ENCODE peak calls at places on chromosomes 3 and 15, in five cellular contexts. Z is SK-N-SH, Y is fibroblast of lung, H is hepatocyte, E is GM23248. N is an unnamed sample.

GRCh38 chr3:152203677-152204076 is 65.1 kb upstream of the MBNL1 start:
- DNase-seq in Z (no peak), Y (peak; percentile 55), H (no peak), E (peak; percentile 32), N (no peak)

GRCh38 chr3:170383567-170383966 is 26.1 kb downstream of the SKIL start:
- DNase-seq in Z (no peak), Y (no peak), H (no peak), E (peak; percentile 77), N (no peak)

GRCh38 chr3:180306155-180306554 is 269.4 kb upstream of the PEX5L start:
- DNase-seq in Z (no peak), Y (no peak), H (no peak), E (no peak), N (no peak)

GRCh38 chr3:11607816-11608215 is 35.9 kb downstream of the VGLL4 start:
- DNase-seq in Z (no peak), Y (peak; percentile 73), H (no peak), E (peak; percentile 27), N (no peak)

GRCh38 chr3:4670352-4670751 is 177.2 kb downstream of the ITPR1 start:
- DNase-seq in Z (peak; percentile 25), Y (no peak), H (no peak), E (peak; percentile 14), N (peak; percentile 10)

GRCh38 chr3:197801801-197802504 is 10.9 kb downstream of the LRCH3 start:
- DNase-seq in Z (no peak), Y (peak; percentile 48), H (no peak), E (peak; percentile 73), N (peak; percentile 57)

GRCh38 chr3:13587442-13587841 is 38.5 kb downstream of the FBLN2 start:
- DNase-seq in Z (no peak), Y (no peak), H (no peak), E (no peak), N (no peak)

GRCh38 chr15:58227706-58228543 is 89.7 kb downstream of the AQP9 start:
- DNase-seq in Z (peak; percentile 62), Y (peak; percentile 88), H (peak; percentile 83), E (peak; percentile 87), N (peak; percentile 75)

GRCh38 chr15:50996641-50997040 is 88.2 kb downstream of the AP4E1 start:
- DNase-seq in Z (no peak), Y (peak; percentile 6), H (no peak), E (peak; percentile 89), N (no peak)

GRCh38 chr3:10974746-10975375 is 17.7 kb upstream of the SLC6A1 start:
- DNase-seq in Z (no peak), Y (no peak), H (no peak), E (no peak), N (no peak)

GRCh38 chr3:185552358-185552877 is at the start of gene LIPH:
- DNase-seq in Z (no peak), Y (no peak), H (peak; percentile 65), E (peak; percentile 76), N (no peak)

GRCh38 chr15:43903864-43904290 is 77.1 kb downstream of the WDR76 start:
- DNase-seq in Z (peak; percentile 81), Y (peak; percentile 66), H (peak; percentile 81), E (peak; percentile 65), N (peak; percentile 78)

GRCh38 chr15:31293655-31294054 is 33.0 kb upstream of the KLF13 start:
- DNase-seq in Z (no peak), Y (no peak), H (no peak), E (no peak), N (no peak)

GRCh38 chr3:59081071-59081470 is 31.2 kb upstream of the CFAP20DC start:
- DNase-seq in Z (no peak), Y (no peak), H (no peak), E (no peak), N (no peak)

GRCh38 chr3:163166197-163166596 is 1669.6 kb downstream of the OTOL1 start:
- DNase-seq in Z (no peak), Y (no peak), H (no peak), E (no peak), N (no peak)

GRCh38 chr15:91866371-91866905 is 12.9 kb downstream of the SLCO3A1 start:
- DNase-seq in Z (peak; percentile 29), Y (peak; percentile 69), H (no peak), E (peak; percentile 43), N (no peak)

GRCh38 chr3:167901087-167901486 is 165.6 kb downstream of the SERPINI1 start:
- DNase-seq in Z (no peak), Y (no peak), H (no peak), E (no peak), N (no peak)

GRCh38 chr3:159499031-159499793 is 489.4 kb upstream of the IL12A start:
- DNase-seq in Z (no peak), Y (no peak), H (no peak), E (peak; percentile 44), N (no peak)

GRCh38 chr3:137438561-137438960 is 325.6 kb upstream of the SOX14 start:
- DNase-seq in Z (no peak), Y (no peak), H (no peak), E (no peak), N (no peak)

GRCh38 chr15:52318729-52319500 is 23.3 kb upstream of the MYO5C start:
- DNase-seq in Z (no peak), Y (no peak), H (no peak), E (no peak), N (no peak)

GRCh38 chr3:187016639-187017345 is 86.5 kb downstream of the ST6GAL1 start:
- DNase-seq in Z (no peak), Y (peak; percentile 9), H (peak; percentile 50), E (peak; percentile 35), N (peak; percentile 69)

GRCh38 chr15:80031841-80032240 is 27.6 kb upstream of the ZFAND6 start:
- DNase-seq in Z (no peak), Y (no peak), H (no peak), E (peak; percentile 27), N (no peak)

GRCh38 chr3:138082085-138082991 is 33.1 kb downstream of the DZIP1L start:
- DNase-seq in Z (no peak), Y (peak; percentile 90), H (peak; percentile 75), E (peak; percentile 93), N (no peak)

GRCh38 chr3:69004183-69004582 is 9.3 kb downstream of the EOGT start:
- DNase-seq in Z (no peak), Y (no peak), H (no peak), E (no peak), N (no peak)

GRCh38 chr3:50124363-50125226 is 30.5 kb upstream of the SEMA3F start:
- DNase-seq in Z (peak; percentile 80), Y (no peak), H (no peak), E (peak; percentile 42), N (no peak)

GRCh38 chr15:62362144-62362543 is 197.1 kb upstream of the C2CD4B start:
- DNase-seq in Z (no peak), Y (no peak), H (no peak), E (no peak), N (no peak)

DNA sequence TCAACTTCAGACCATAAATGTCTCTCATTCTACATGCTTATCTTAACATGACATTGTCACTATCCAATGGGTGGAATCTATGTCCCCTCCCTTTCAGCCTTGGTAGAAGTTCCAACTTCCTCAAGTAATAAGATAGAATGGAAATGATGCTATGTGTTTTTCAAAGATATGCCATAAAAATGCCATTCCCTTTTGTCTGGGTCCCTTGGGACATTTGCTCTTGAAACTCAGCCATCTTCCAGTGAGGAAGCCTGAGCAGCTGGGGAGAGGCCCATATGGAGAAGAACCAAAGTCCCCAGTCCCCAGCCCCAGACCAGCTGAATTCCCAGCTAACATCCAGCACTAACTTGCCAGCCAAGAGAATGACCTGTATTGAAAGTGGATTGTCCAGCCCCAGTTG is 17.1 kb downstream of the RPSA start:
- DNase-seq in Z (no peak), Y (no peak), H (no peak), E (no peak), N (no peak)
- H3K4me2 ChIP-seq in Z (no peak overlapping the region), Y (no peak overlapping the region), H (no peak overlapping the region), E (no peak overlapping the region), N (no peak overlapping the region)

GRCh38 chr15:60391722-60392340 is 6.0 kb downstream of the ANXA2 start:
- DNase-seq in Z (no peak), Y (no peak), H (no peak), E (peak; percentile 53), N (no peak)
- H3K36me3 ChIP-seq in Z (peaks cover 77% of the 10 kb centered on the region), Y (peaks cover 5% of the 10 kb centered on the region), H (no peaks in the 10 kb centered on the region), E (peaks cover 62% of the 10 kb centered on the region), N (no peaks in the 10 kb centered on the region)

DNA sequence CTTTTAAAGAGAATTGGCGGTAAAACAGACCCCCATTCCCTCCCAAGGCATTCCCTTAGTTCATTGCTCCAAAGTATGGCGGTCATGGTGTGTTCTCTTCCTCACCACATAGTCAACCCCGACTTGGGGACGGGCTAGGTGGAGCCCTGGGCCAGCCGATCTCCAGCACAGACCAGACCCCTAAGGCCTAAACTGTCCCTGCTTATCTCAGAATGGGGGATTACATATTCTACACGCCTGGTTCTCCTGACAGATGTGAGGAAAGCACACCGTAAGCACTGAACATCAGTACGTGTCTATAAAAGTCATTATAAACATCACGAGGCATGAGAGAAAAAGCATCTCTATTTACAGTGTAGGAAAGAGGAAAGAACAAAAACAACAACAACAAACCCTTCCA is 244.5 kb upstream of the STT3B start:
- DNase-seq in Z (no peak), Y (no peak), H (no peak), E (no peak), N (no peak)
- H3K4me2 ChIP-seq in Z (no peak overlapping the region), Y (no peak overlapping the region), H (peak overlapping the region; percentile 24), E (no peak overlapping the region), N (no peak overlapping the region)

GRCh38 chr3:48962939-48963338 is 27.1 kb upstream of the P4HTM start:
- DNase-seq in Z (no peak), Y (no peak), H (no peak), E (no peak), N (no peak)

GRCh38 chr3:48960841-48961413 is 29.1 kb upstream of the P4HTM start:
- DNase-seq in Z (no peak), Y (peak; percentile 12), H (no peak), E (peak; percentile 18), N (no peak)

GRCh38 chr3:48966367-48966766 is 23.7 kb upstream of the P4HTM start:
- DNase-seq in Z (no peak), Y (no peak), H (no peak), E (no peak), N (no peak)

GRCh38 chr3:48963591-48963990 is 26.4 kb upstream of the P4HTM start:
- DNase-seq in Z (no peak), Y (no peak), H (no peak), E (no peak), N (no peak)

DNA sequence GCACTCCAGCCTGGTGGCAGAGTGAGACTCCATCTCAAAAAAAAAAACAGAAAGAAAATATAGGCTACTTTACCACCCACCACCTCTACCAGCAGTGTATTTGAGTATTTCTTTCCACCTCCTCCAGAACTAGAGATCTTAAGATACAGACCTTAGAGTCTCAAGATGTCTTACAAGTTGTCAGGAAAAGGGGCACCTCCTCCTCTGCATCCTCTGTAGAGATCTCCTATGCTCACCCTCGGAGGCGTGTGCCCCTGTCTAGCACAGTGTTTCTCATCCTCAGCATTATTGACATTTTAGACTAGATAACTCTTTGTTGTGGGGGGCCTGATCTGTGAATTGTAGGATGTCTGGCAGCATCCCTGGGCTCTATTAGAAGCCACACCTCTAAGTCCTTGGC is 27.7 kb upstream of the P4HTM start:
- DNase-seq in Z (no peak), Y (no peak), H (no peak), E (no peak), N (no peak)
- H3K36me3 ChIP-seq in Z (peaks cover 33% of the 10 kb centered on the region), Y (peaks cover 2% of the 10 kb centered on the region), H (no peaks in the 10 kb centered on the region), E (peaks cover 16% of the 10 kb centered on the region), N (peaks cover 71% of the 10 kb centered on the region)

N was measured in OCI-LY7.